ENCODE peak calls at places on chromosomes 4 and X, in seven cellular contexts. One of them, this sample, is unnamed.

GRCh38 chrX:37883196-37883595 is 35.8 kb upstream of the DYNLT3 start:
- DNase-seq in activated CD4-positive, alpha-beta T cell treated with anti-CD3 and anti-CD28 coated beads for 1 hour: no peak
- DNase-seq in islet precursor cell: peak; percentile 54
- DNase-seq in RPMI8226: no peak
- DNase-seq in putamen: no peak
- DNase-seq in stimulated activated CD4-positive, alpha-beta T cell treated with anti-CD3 and anti-CD28 coated beads, Interleukin-15, amount 100 ng/mL, for 1 hour: no peak
- DNase-seq in OCI-M1: no peak
- DNase-seq in this sample: no peak

GRCh38 chrX:151151668-151152267 is 24.6 kb upstream of the GPR50 start:
- DNase-seq in activated CD4-positive, alpha-beta T cell treated with anti-CD3 and anti-CD28 coated beads for 1 hour: peak; percentile 8
- DNase-seq in islet precursor cell: no peak
- DNase-seq in RPMI8226: peak; percentile 55
- DNase-seq in putamen: peak; percentile 36
- DNase-seq in stimulated activated CD4-positive, alpha-beta T cell treated with anti-CD3 and anti-CD28 coated beads, Interleukin-15, amount 100 ng/mL, for 1 hour: no peak
- DNase-seq in OCI-M1: peak; percentile 68
- DNase-seq in this sample: peak; percentile 74

GRCh38 chrX:4588893-4589292 is 875.4 kb upstream of the PRKX start:
- DNase-seq in activated CD4-positive, alpha-beta T cell treated with anti-CD3 and anti-CD28 coated beads for 1 hour: no peak
- DNase-seq in islet precursor cell: no peak
- DNase-seq in RPMI8226: no peak
- DNase-seq in putamen: no peak
- DNase-seq in stimulated activated CD4-positive, alpha-beta T cell treated with anti-CD3 and anti-CD28 coated beads, Interleukin-15, amount 100 ng/mL, for 1 hour: no peak
- DNase-seq in OCI-M1: no peak
- DNase-seq in this sample: no peak

GRCh38 chr4:129092636-129093172 is 635 bp downstream of the SCLT1 start:
- DNase-seq in activated CD4-positive, alpha-beta T cell treated with anti-CD3 and anti-CD28 coated beads for 1 hour: no peak
- DNase-seq in islet precursor cell: no peak
- DNase-seq in RPMI8226: peak; percentile 12
- DNase-seq in putamen: no peak
- DNase-seq in stimulated activated CD4-positive, alpha-beta T cell treated with anti-CD3 and anti-CD28 coated beads, Interleukin-15, amount 100 ng/mL, for 1 hour: no peak
- DNase-seq in OCI-M1: peak; percentile 66
- DNase-seq in this sample: peak; percentile 59

GRCh38 chrX:66728818-66729271 is 90.0 kb upstream of the EDA2R start:
- DNase-seq in activated CD4-positive, alpha-beta T cell treated with anti-CD3 and anti-CD28 coated beads for 1 hour: peak; percentile 19
- DNase-seq in islet precursor cell: peak; percentile 81
- DNase-seq in RPMI8226: peak; percentile 48
- DNase-seq in putamen: peak; percentile 49
- DNase-seq in stimulated activated CD4-positive, alpha-beta T cell treated with anti-CD3 and anti-CD28 coated beads, Interleukin-15, amount 100 ng/mL, for 1 hour: peak; percentile 10
- DNase-seq in OCI-M1: peak; percentile 91
- DNase-seq in this sample: peak; percentile 79

GRCh38 chr4:176841730-176842129 is 49.0 kb upstream of the VEGFC start:
- DNase-seq in activated CD4-positive, alpha-beta T cell treated with anti-CD3 and anti-CD28 coated beads for 1 hour: no peak
- DNase-seq in islet precursor cell: no peak
- DNase-seq in RPMI8226: no peak
- DNase-seq in putamen: no peak
- DNase-seq in stimulated activated CD4-positive, alpha-beta T cell treated with anti-CD3 and anti-CD28 coated beads, Interleukin-15, amount 100 ng/mL, for 1 hour: no peak
- DNase-seq in OCI-M1: no peak
- DNase-seq in this sample: no peak

GRCh38 chrX:1502241-1502640 is 34.7 kb downstream of the P2RY8 start:
- DNase-seq in activated CD4-positive, alpha-beta T cell treated with anti-CD3 and anti-CD28 coated beads for 1 hour: no peak
- DNase-seq in islet precursor cell: peak; percentile 31
- DNase-seq in RPMI8226: peak; percentile 1
- DNase-seq in putamen: no peak
- DNase-seq in stimulated activated CD4-positive, alpha-beta T cell treated with anti-CD3 and anti-CD28 coated beads, Interleukin-15, amount 100 ng/mL, for 1 hour: no peak
- DNase-seq in OCI-M1: no peak
- DNase-seq in this sample: no peak

GRCh38 chr4:54104907-54105306 is 4.9 kb downstream of the GSX2 start:
- DNase-seq in activated CD4-positive, alpha-beta T cell treated with anti-CD3 and anti-CD28 coated beads for 1 hour: no peak
- DNase-seq in islet precursor cell: no peak
- DNase-seq in RPMI8226: no peak
- DNase-seq in putamen: no peak
- DNase-seq in stimulated activated CD4-positive, alpha-beta T cell treated with anti-CD3 and anti-CD28 coated beads, Interleukin-15, amount 100 ng/mL, for 1 hour: no peak
- DNase-seq in OCI-M1: no peak
- DNase-seq in this sample: no peak

GRCh38 chrX:114905251-114905650 is 112.2 kb downstream of the IL13RA2 start:
- DNase-seq in activated CD4-positive, alpha-beta T cell treated with anti-CD3 and anti-CD28 coated beads for 1 hour: no peak
- DNase-seq in islet precursor cell: no peak
- DNase-seq in RPMI8226: no peak
- DNase-seq in putamen: no peak
- DNase-seq in stimulated activated CD4-positive, alpha-beta T cell treated with anti-CD3 and anti-CD28 coated beads, Interleukin-15, amount 100 ng/mL, for 1 hour: no peak
- DNase-seq in OCI-M1: no peak
- DNase-seq in this sample: no peak

GRCh38 chrX:41705680-41706374 is 17.1 kb downstream of the GPR34 start:
- DNase-seq in activated CD4-positive, alpha-beta T cell treated with anti-CD3 and anti-CD28 coated beads for 1 hour: no peak
- DNase-seq in islet precursor cell: no peak
- DNase-seq in RPMI8226: peak; percentile 75
- DNase-seq in putamen: peak; percentile 21
- DNase-seq in stimulated activated CD4-positive, alpha-beta T cell treated with anti-CD3 and anti-CD28 coated beads, Interleukin-15, amount 100 ng/mL, for 1 hour: no peak
- DNase-seq in OCI-M1: peak; percentile 70
- DNase-seq in this sample: no peak

This sample was measured in adipocyte.